ENCODE peak calls at places on chromosomes 2 and 18, in ten cellular contexts. V is GF-D8; Y is ascending aorta; M is stimulated activated CD4-positive, alpha-beta T cell treated with anti-CD3 and anti-CD28 coated beads, TNF-alpha, amount 100 ng/mL, for 1 hour; U is adrenal gland; B is kidney epithelial cell; E is non-pigmented ciliary epithelial cell; O is bronchial epithelial cell; P is amygdala; X is activated CD8-positive, alpha-beta memory T cell treated with anti-CD3 and anti-CD28 coated beads, Interleukin-2, amount 50 U/mL, for 48 hours. C is an unnamed sample.
A peak's percentile ranks its signal among the peaks of the same experiment; 100 is the strongest.

GRCh38 chr2:39696838-39697237 is 31.1 kb downstream of the TMEM178A start:
- DNase-seq in V (no peak), Y (no peak), M (no peak), U (no peak), B (peak; percentile 47), E (peak; percentile 68), O (peak; percentile 62), P (no peak), X (no peak), C (peak; percentile 44)

GRCh38 chr2:45435316-45435715 is 175.8 kb downstream of the SRBD1 start:
- DNase-seq in V (no peak), Y (no peak), M (no peak), U (peak; percentile 40), B (peak; percentile 18), E (peak; percentile 91), O (peak; percentile 77), P (no peak), X (no peak), C (peak; percentile 81)

GRCh38 chr2:47779416-47779790 is 3.5 kb upstream of the MSH6 start:
- DNase-seq in V (no peak), Y (no peak), M (no peak), U (no peak), B (no peak), E (no peak), O (no peak), P (no peak), X (no peak), C (no peak)

GRCh38 chr18:79508565-79509535 is 113.1 kb downstream of the NFATC1 start:
- DNase-seq in V (peak; percentile 82), Y (peak; percentile 64), M (no peak), U (no peak), B (no peak), E (no peak), O (no peak), P (no peak), X (peak; percentile 40), C (no peak)

GRCh38 chr2:60468390-60469085 is 84.9 kb downstream of the BCL11A start:
- DNase-seq in V (no peak), Y (no peak), M (no peak), U (no peak), B (no peak), E (no peak), O (peak; percentile 45), P (no peak), X (no peak), C (peak; percentile 53)

GRCh38 chr2:8478133-8478793 is 203.6 kb upstream of the ID2 start:
- DNase-seq in V (no peak), Y (no peak), M (no peak), U (no peak), B (no peak), E (no peak), O (no peak), P (no peak), X (no peak), C (no peak)

GRCh38 chr2:237857791-237858190 is 1.6 kb upstream of the RAMP1 start:
- DNase-seq in V (no peak), Y (no peak), M (no peak), U (no peak), B (no peak), E (no peak), O (no peak), P (no peak), X (no peak), C (no peak)

GRCh38 chr2:178484245-178485041 is 4.2 kb downstream of the PLEKHA3 start:
- DNase-seq in V (no peak), Y (no peak), M (no peak), U (peak; percentile 72), B (no peak), E (no peak), O (peak; percentile 39), P (no peak), X (no peak), C (peak; percentile 37)

GRCh38 chr2:8239402-8240127 is 442.3 kb upstream of the ID2 start:
- DNase-seq in V (no peak), Y (no peak), M (no peak), U (no peak), B (no peak), E (no peak), O (no peak), P (no peak), X (no peak), C (no peak)